ENCODE peak calls at places on chromosome 1, in nine cellular contexts. One of them, this sample, is unnamed. For H3K4me1, the result is how much of the 10 kb centered on the place peaks cover.

GRCh38 chr1:173477286-173478098 is at the start of gene PRDX6:
- DNase-seq in colonic mucosa: peak
- DNase-seq in MM.1S: peak
- DNase-seq in suprapubic skin: peak
- DNase-seq in hepatocyte: peak
- DNase-seq in uterus: peak
- DNase-seq in pancreas: peak
- DNase-seq in PC-3: peak
- DNase-seq in endodermal cell: no peak
- DNase-seq in this sample: peak

GRCh38 chr1:207831517-207832327 is 79.2 kb downstream of the CD34 start:
- DNase-seq in colonic mucosa: no peak
- DNase-seq in MM.1S: peak
- DNase-seq in suprapubic skin: no peak
- DNase-seq in hepatocyte: no peak
- DNase-seq in uterus: no peak
- DNase-seq in pancreas: no peak
- DNase-seq in PC-3: no peak
- DNase-seq in endodermal cell: no peak
- DNase-seq in this sample: no peak

GRCh38 chr1:150551049-150551783 is 2.0 kb downstream of the ADAMTSL4 start:
- DNase-seq in colonic mucosa: no peak
- DNase-seq in MM.1S: peak
- DNase-seq in suprapubic skin: no peak
- DNase-seq in hepatocyte: no peak
- DNase-seq in uterus: no peak
- DNase-seq in pancreas: no peak
- DNase-seq in PC-3: no peak
- DNase-seq in endodermal cell: peak
- DNase-seq in this sample: no peak

GRCh38 chr1:174428739-174429138 is 19.0 kb upstream of the GPR52 start:
- DNase-seq in colonic mucosa: no peak
- DNase-seq in MM.1S: no peak
- DNase-seq in suprapubic skin: no peak
- DNase-seq in hepatocyte: no peak
- DNase-seq in uterus: no peak
- DNase-seq in pancreas: no peak
- DNase-seq in PC-3: no peak
- DNase-seq in endodermal cell: no peak
- DNase-seq in this sample: no peak

GRCh38 chr1:64686828-64687724 is 57.8 kb upstream of the RAVER2 start:
- DNase-seq in colonic mucosa: peak
- DNase-seq in MM.1S: peak
- DNase-seq in suprapubic skin: no peak
- DNase-seq in hepatocyte: peak
- DNase-seq in uterus: no peak
- DNase-seq in pancreas: no peak
- DNase-seq in PC-3: peak
- DNase-seq in endodermal cell: no peak
- DNase-seq in this sample: no peak

GRCh38 chr1:151539321-151540020 is 638 bp upstream of the TUFT1 start:
- DNase-seq in colonic mucosa: peak
- DNase-seq in MM.1S: peak
- DNase-seq in suprapubic skin: peak
- DNase-seq in hepatocyte: peak
- DNase-seq in uterus: peak
- DNase-seq in pancreas: peak
- DNase-seq in PC-3: peak
- DNase-seq in endodermal cell: peak
- DNase-seq in this sample: peak

GRCh38 chr1:11541236-11541635 is 62.3 kb downstream of the DISP3 start:
- DNase-seq in colonic mucosa: no peak
- DNase-seq in MM.1S: no peak
- DNase-seq in suprapubic skin: no peak
- DNase-seq in hepatocyte: no peak
- DNase-seq in uterus: no peak
- DNase-seq in pancreas: no peak
- DNase-seq in PC-3: no peak
- DNase-seq in endodermal cell: no peak
- DNase-seq in this sample: no peak

GRCh38 chr1:164771568-164772350 is 212.8 kb downstream of the PBX1 start:
- DNase-seq in colonic mucosa: no peak
- DNase-seq in MM.1S: no peak
- DNase-seq in suprapubic skin: no peak
- DNase-seq in hepatocyte: peak
- DNase-seq in uterus: peak
- DNase-seq in pancreas: no peak
- DNase-seq in PC-3: peak
- DNase-seq in endodermal cell: no peak
- DNase-seq in this sample: no peak

GRCh38 chr1:221190249-221190648 is 311.0 kb downstream of the HLX start:
- DNase-seq in colonic mucosa: no peak
- DNase-seq in MM.1S: no peak
- DNase-seq in suprapubic skin: no peak
- DNase-seq in hepatocyte: no peak
- DNase-seq in uterus: no peak
- DNase-seq in pancreas: no peak
- DNase-seq in PC-3: no peak
- DNase-seq in endodermal cell: no peak
- DNase-seq in this sample: no peak

GRCh38 chr1:38500352-38500751 is 359.2 kb downstream of the RRAGC start:
- DNase-seq in colonic mucosa: no peak
- DNase-seq in MM.1S: no peak
- DNase-seq in suprapubic skin: no peak
- DNase-seq in hepatocyte: no peak
- DNase-seq in uterus: no peak
- DNase-seq in pancreas: no peak
- DNase-seq in PC-3: peak
- DNase-seq in endodermal cell: peak
- DNase-seq in this sample: no peak
- TF ChIP-seq CTCF in colonic mucosa: peak
- TF ChIP-seq CTCF in MM.1S: peak
- TF ChIP-seq CTCF in suprapubic skin: no peak
- TF ChIP-seq CTCF in hepatocyte: peak
- TF ChIP-seq CTCF in uterus: no peak
- TF ChIP-seq CTCF in pancreas: no peak
- TF ChIP-seq CTCF in PC-3: peak
- TF ChIP-seq CTCF in endodermal cell: peak
- TF ChIP-seq CTCF in this sample: no peak

GRCh38 chr1:55215194-55216021 is at the start of gene USP24:
- DNase-seq in colonic mucosa: peak
- DNase-seq in MM.1S: peak
- DNase-seq in suprapubic skin: peak
- DNase-seq in hepatocyte: peak
- DNase-seq in uterus: peak
- DNase-seq in pancreas: peak
- DNase-seq in PC-3: peak
- DNase-seq in endodermal cell: peak
- DNase-seq in this sample: peak
- H3K4me1 ChIP-seq in colonic mucosa: under half
- H3K4me1 ChIP-seq in MM.1S: under half
- H3K4me1 ChIP-seq in suprapubic skin: half or more
- H3K4me1 ChIP-seq in hepatocyte: under half
- H3K4me1 ChIP-seq in uterus: under half
- H3K4me1 ChIP-seq in pancreas: under half
- H3K4me1 ChIP-seq in PC-3: under half
- H3K4me1 ChIP-seq in endodermal cell: under half
- H3K4me1 ChIP-seq in this sample: half or more

GRCh38 chr1:183912265-183912886 is 107.5 kb downstream of the RGL1 start:
- DNase-seq in colonic mucosa: no peak
- DNase-seq in MM.1S: peak
- DNase-seq in suprapubic skin: no peak
- DNase-seq in hepatocyte: no peak
- DNase-seq in uterus: no peak
- DNase-seq in pancreas: no peak
- DNase-seq in PC-3: no peak
- DNase-seq in endodermal cell: no peak
- DNase-seq in this sample: no peak
- H3K4me3 ChIP-seq in colonic mucosa: no peak
- H3K4me3 ChIP-seq in MM.1S: peak
- H3K4me3 ChIP-seq in suprapubic skin: no peak
- H3K4me3 ChIP-seq in hepatocyte: no peak
- H3K4me3 ChIP-seq in uterus: no peak
- H3K4me3 ChIP-seq in pancreas: no peak
- H3K4me3 ChIP-seq in PC-3: no peak
- H3K4me3 ChIP-seq in endodermal cell: no peak
- H3K4me3 ChIP-seq in this sample: no peak

GRCh38 chr1:92653605-92654381 is 131.1 kb downstream of the EVI5 start:
- DNase-seq in colonic mucosa: no peak
- DNase-seq in MM.1S: no peak
- DNase-seq in suprapubic skin: no peak
- DNase-seq in hepatocyte: no peak
- DNase-seq in uterus: no peak
- DNase-seq in pancreas: no peak
- DNase-seq in PC-3: no peak
- DNase-seq in endodermal cell: no peak
- DNase-seq in this sample: no peak
- TF ChIP-seq CTCF in colonic mucosa: no peak
- TF ChIP-seq CTCF in MM.1S: no peak
- TF ChIP-seq CTCF in suprapubic skin: no peak
- TF ChIP-seq CTCF in hepatocyte: no peak
- TF ChIP-seq CTCF in uterus: no peak
- TF ChIP-seq CTCF in pancreas: no peak
- TF ChIP-seq CTCF in PC-3: no peak
- TF ChIP-seq CTCF in endodermal cell: no peak
- TF ChIP-seq CTCF in this sample: no peak

GRCh38 chr1:9081473-9081872 is 12.0 kb upstream of the SLC2A5 start:
- DNase-seq in colonic mucosa: no peak
- DNase-seq in MM.1S: no peak
- DNase-seq in suprapubic skin: no peak
- DNase-seq in hepatocyte: no peak
- DNase-seq in uterus: no peak
- DNase-seq in pancreas: no peak
- DNase-seq in PC-3: no peak
- DNase-seq in endodermal cell: no peak
- DNase-seq in this sample: no peak
- H3K4me1 ChIP-seq in colonic mucosa: under half
- H3K4me1 ChIP-seq in MM.1S: under half
- H3K4me1 ChIP-seq in suprapubic skin: under half
- H3K4me1 ChIP-seq in hepatocyte: under half
- H3K4me1 ChIP-seq in uterus: under half
- H3K4me1 ChIP-seq in pancreas: under half
- H3K4me1 ChIP-seq in PC-3: under half
- H3K4me1 ChIP-seq in endodermal cell: under half
- H3K4me1 ChIP-seq in this sample: under half

GRCh38 chr1:204376919-204377799 is 17.4 kb upstream of the PLEKHA6 start:
- DNase-seq in colonic mucosa: peak
- DNase-seq in MM.1S: no peak
- DNase-seq in suprapubic skin: no peak
- DNase-seq in hepatocyte: peak
- DNase-seq in uterus: no peak
- DNase-seq in pancreas: peak
- DNase-seq in PC-3: peak
- DNase-seq in endodermal cell: peak
- DNase-seq in this sample: no peak
- H3K4me3 ChIP-seq in colonic mucosa: peak
- H3K4me3 ChIP-seq in MM.1S: peak
- H3K4me3 ChIP-seq in suprapubic skin: peak
- H3K4me3 ChIP-seq in hepatocyte: peak
- H3K4me3 ChIP-seq in uterus: peak
- H3K4me3 ChIP-seq in pancreas: peak
- H3K4me3 ChIP-seq in PC-3: peak
- H3K4me3 ChIP-seq in endodermal cell: peak
- H3K4me3 ChIP-seq in this sample: no peak

GRCh38 chr1:248872752-248873408 is 14.0 kb upstream of the ZNF692 start:
- DNase-seq in colonic mucosa: peak
- DNase-seq in MM.1S: peak
- DNase-seq in suprapubic skin: peak
- DNase-seq in hepatocyte: peak
- DNase-seq in uterus: peak
- DNase-seq in pancreas: peak
- DNase-seq in PC-3: peak
- DNase-seq in endodermal cell: peak
- DNase-seq in this sample: peak

GRCh38 chr1:248873993-248874671 is 15.2 kb upstream of the ZNF692 start:
- DNase-seq in colonic mucosa: peak
- DNase-seq in MM.1S: peak
- DNase-seq in suprapubic skin: peak
- DNase-seq in hepatocyte: peak
- DNase-seq in uterus: peak
- DNase-seq in pancreas: peak
- DNase-seq in PC-3: peak
- DNase-seq in endodermal cell: peak
- DNase-seq in this sample: no peak

GRCh38 chr1:248871837-248872401 is 13.0 kb upstream of the ZNF692 start:
- DNase-seq in colonic mucosa: no peak
- DNase-seq in MM.1S: no peak
- DNase-seq in suprapubic skin: no peak
- DNase-seq in hepatocyte: no peak
- DNase-seq in uterus: no peak
- DNase-seq in pancreas: no peak
- DNase-seq in PC-3: no peak
- DNase-seq in endodermal cell: peak
- DNase-seq in this sample: no peak

GRCh38 chr1:248873409-248873992 is 14.6 kb upstream of the ZNF692 start:
- DNase-seq in colonic mucosa: peak
- DNase-seq in MM.1S: peak
- DNase-seq in suprapubic skin: peak
- DNase-seq in hepatocyte: peak
- DNase-seq in uterus: peak
- DNase-seq in pancreas: peak
- DNase-seq in PC-3: peak
- DNase-seq in endodermal cell: peak
- DNase-seq in this sample: peak
- TF ChIP-seq CTCF in colonic mucosa: no peak
- TF ChIP-seq CTCF in MM.1S: no peak
- TF ChIP-seq CTCF in suprapubic skin: no peak
- TF ChIP-seq CTCF in hepatocyte: no peak
- TF ChIP-seq CTCF in uterus: no peak
- TF ChIP-seq CTCF in pancreas: no peak
- TF ChIP-seq CTCF in PC-3: peak
- TF ChIP-seq CTCF in endodermal cell: no peak
- TF ChIP-seq CTCF in this sample: no peak

GRCh38 chr1:111214884-111215283 is 12.6 kb upstream of the CHI3L2 start:
- DNase-seq in colonic mucosa: no peak
- DNase-seq in MM.1S: peak
- DNase-seq in suprapubic skin: no peak
- DNase-seq in hepatocyte: no peak
- DNase-seq in uterus: no peak
- DNase-seq in pancreas: no peak
- DNase-seq in PC-3: no peak
- DNase-seq in endodermal cell: no peak
- DNase-seq in this sample: no peak
- H3K4me1 ChIP-seq in colonic mucosa: under half
- H3K4me1 ChIP-seq in MM.1S: under half
- H3K4me1 ChIP-seq in suprapubic skin: under half
- H3K4me1 ChIP-seq in hepatocyte: under half
- H3K4me1 ChIP-seq in uterus: under half
- H3K4me1 ChIP-seq in pancreas: under half
- H3K4me1 ChIP-seq in PC-3: under half
- H3K4me1 ChIP-seq in endodermal cell: under half
- H3K4me1 ChIP-seq in this sample: half or more

GRCh38 chr1:212037900-212038299 is 2.4 kb downstream of the DTL start:
- DNase-seq in colonic mucosa: no peak
- DNase-seq in MM.1S: no peak
- DNase-seq in suprapubic skin: no peak
- DNase-seq in hepatocyte: no peak
- DNase-seq in uterus: no peak
- DNase-seq in pancreas: no peak
- DNase-seq in PC-3: no peak
- DNase-seq in endodermal cell: no peak
- DNase-seq in this sample: no peak
- H3K4me3 ChIP-seq in colonic mucosa: no peak
- H3K4me3 ChIP-seq in MM.1S: peak
- H3K4me3 ChIP-seq in suprapubic skin: no peak
- H3K4me3 ChIP-seq in hepatocyte: no peak
- H3K4me3 ChIP-seq in uterus: no peak
- H3K4me3 ChIP-seq in pancreas: no peak
- H3K4me3 ChIP-seq in PC-3: peak
- H3K4me3 ChIP-seq in endodermal cell: peak
- H3K4me3 ChIP-seq in this sample: no peak